ENCODE peak calls at places on chromosomes 1 and 21, in seven cellular contexts. D, X, V, Z, U, M and E are unnamed samples.

GRCh38 chr1:125065821-125066180 is 3881.0 kb downstream of the SRGAP2C start:
- DNase-seq in D (no peak), X (no peak), V (no peak), Z (no peak), U (no peak), M (no peak), E (no peak)

GRCh38 chr1:6923955-6924890 is 139.0 kb downstream of the CAMTA1 start:
- DNase-seq in D (no peak), X (no peak), V (no peak), Z (no peak), U (no peak), M (no peak), E (no peak)

GRCh38 chr1:111602974-111603373 is 16.6 kb upstream of the RAP1A start:
- DNase-seq in D (no peak), X (no peak), V (no peak), Z (peak), U (no peak), M (no peak), E (no peak)

GRCh38 chr1:90944006-90944405 is 77.8 kb downstream of the ZNF644 start:
- DNase-seq in D (no peak), X (no peak), V (no peak), Z (no peak), U (no peak), M (no peak), E (no peak)

GRCh38 chr1:12078938-12079861 is 16.1 kb downstream of the TNFRSF8 start:
- DNase-seq in D (peak), X (peak), V (peak), Z (peak), U (peak), M (no peak), E (peak)

GRCh38 chr1:53288247-53289049 is 39.4 kb downstream of the LRP8 start:
- DNase-seq in D (no peak), X (no peak), V (peak), Z (no peak), U (no peak), M (no peak), E (no peak)

GRCh38 chr1:184545601-184546000 is 158.8 kb downstream of the C1orf21 start:
- DNase-seq in D (no peak), X (no peak), V (no peak), Z (no peak), U (no peak), M (no peak), E (no peak)

GRCh38 chr1:100643430-100644196 is 75.9 kb upstream of the VCAM1 start:
- DNase-seq in D (no peak), X (no peak), V (no peak), Z (no peak), U (no peak), M (no peak), E (no peak)

GRCh38 chr1:163596541-163597258 is 274.9 kb downstream of the NUF2 start:
- DNase-seq in D (no peak), X (no peak), V (no peak), Z (no peak), U (no peak), M (no peak), E (no peak)

GRCh38 chr1:222043444-222044292 is 301.8 kb upstream of the DUSP10 start:
- DNase-seq in D (no peak), X (no peak), V (no peak), Z (no peak), U (no peak), M (no peak), E (no peak)

GRCh38 chr1:110235181-110235838 is 25.2 kb downstream of the KCNC4 start:
- DNase-seq in D (no peak), X (no peak), V (no peak), Z (no peak), U (no peak), M (no peak), E (no peak)

GRCh38 chr1:10302416-10302815 is 92.0 kb downstream of the KIF1B start:
- DNase-seq in D (no peak), X (no peak), V (no peak), Z (no peak), U (no peak), M (no peak), E (no peak)

GRCh38 chr1:117240547-117240946 is 29.8 kb upstream of the VTCN1 start:
- DNase-seq in D (no peak), X (no peak), V (no peak), Z (no peak), U (no peak), M (no peak), E (no peak)

GRCh38 chr21:40043423-40043822 is 176.2 kb downstream of the PCP4 start:
- DNase-seq in D (no peak), X (no peak), V (no peak), Z (no peak), U (no peak), M (no peak), E (no peak)

GRCh38 chr1:161718559-161719324 is 2.6 kb upstream of the FCRLB start:
- DNase-seq in D (peak), X (no peak), V (no peak), Z (no peak), U (no peak), M (no peak), E (no peak)

GRCh38 chr1:91700332-91700731 is 185.6 kb downstream of the TGFBR3 start:
- DNase-seq in D (no peak), X (no peak), V (no peak), Z (no peak), U (no peak), M (no peak), E (no peak)

GRCh38 chr21:26093094-26093493 is 77.5 kb downstream of the APP start:
- DNase-seq in D (no peak), X (no peak), V (no peak), Z (no peak), U (no peak), M (no peak), E (no peak)

GRCh38 chr1:71303617-71304041 is 222.8 kb upstream of the ZRANB2 start:
- DNase-seq in D (no peak), X (no peak), V (no peak), Z (no peak), U (no peak), M (no peak), E (no peak)

GRCh38 chr1:218164111-218164929 is 120.8 kb upstream of the RRP15 start:
- DNase-seq in D (no peak), X (peak), V (no peak), Z (peak), U (no peak), M (no peak), E (no peak)

GRCh38 chr1:184429342-184429741 is 42.5 kb downstream of the C1orf21 start:
- DNase-seq in D (no peak), X (no peak), V (no peak), Z (no peak), U (no peak), M (no peak), E (no peak)